ENCODE peak calls at places on chromosome 22, in eight cellular contexts. Y is endothelial cell; A is GM23338; D is H4; E is small intestine; C is CD8-positive, alpha-beta memory T cell; Q is RWPE1; Z is EL. K is an unnamed sample.

GRCh38 chr22:48663297-48663696 is 1164.4 kb downstream of the BRD1 start:
- DNase-seq in E (peak; percentile 40), D (no peak), A (peak; percentile 23), C (no peak), Y (no peak), Z (no peak), Q (no peak), K (peak; percentile 26)

GRCh38 chr22:44133901-44134511 is 46.7 kb upstream of the PARVG start:
- DNase-seq in Q (no peak), Z (no peak), E (peak; percentile 3), C (no peak), Y (no peak), A (no peak), D (no peak), K (no peak)

GRCh38 chr22:37187891-37188761 is at the start of gene C1QTNF6:
- DNase-seq in A (peak; percentile 79), Z (peak; percentile 72), E (no peak), Q (peak; percentile 26), C (peak; percentile 43), D (peak; percentile 44), Y (peak; percentile 55), K (no peak)

GRCh38 chr22:40289991-40290459 is 56.3 kb upstream of the ADSL start:
- DNase-seq in Q (no peak), Y (no peak), Z (no peak), A (no peak), D (no peak), E (peak; percentile 40), C (peak; percentile 81), K (peak; percentile 84)

GRCh38 chr22:19959043-19959586 is 17.5 kb upstream of the TXNRD2 start:
- DNase-seq in E (peak; percentile 56), Y (peak; percentile 89), Q (no peak), D (no peak), C (no peak), A (peak; percentile 99), Z (no peak), K (peak; percentile 89)

GRCh38 chr22:30408388-30409101 is 11.7 kb downstream of the SEC14L2 start:
- DNase-seq in Z (peak; percentile 92), A (no peak), Y (no peak), E (no peak), C (no peak), Q (no peak), D (peak; percentile 55), K (no peak)

GRCh38 chr22:35808377-35808776 is 90.7 kb downstream of the APOL5 start:
- DNase-seq in D (no peak), Z (no peak), Y (no peak), Q (no peak), C (no peak), A (no peak), E (no peak), K (no peak)

GRCh38 chr22:50481440-50482106 is at the start of gene ADM2:
- DNase-seq in D (no peak), Q (no peak), A (peak; percentile 87), Z (peak; percentile 39), Y (peak; percentile 36), C (peak; percentile 79), E (peak; percentile 43), K (no peak)

GRCh38 chr22:27881404-27881803 is 37.7 kb downstream of the PITPNB start:
- DNase-seq in C (no peak), Z (no peak), A (no peak), Q (no peak), D (peak; percentile 16), Y (no peak), E (no peak), K (no peak)

GRCh38 chr22:43642319-43642718 is 169.8 kb downstream of the EFCAB6 start:
- DNase-seq in D (no peak), E (no peak), C (no peak), Y (no peak), A (no peak), Z (no peak), Q (no peak), K (no peak)

GRCh38 chr22:17108256-17109112 is 12.7 kb downstream of the TMEM121B start:
- DNase-seq in A (no peak), Y (no peak), Z (no peak), C (no peak), D (no peak), E (no peak), Q (no peak), K (peak; percentile 83)

GRCh38 chr22:44554411-44554810 is 56.4 kb upstream of the RTL6 start:
- DNase-seq in Y (no peak), D (no peak), Z (no peak), A (no peak), Q (no peak), C (no peak), E (no peak), K (peak; percentile 22)

GRCh38 chr22:38423512-38424503 is 31.2 kb downstream of the KCNJ4 start:
- DNase-seq in Z (no peak), D (no peak), A (no peak), Q (no peak), C (no peak), E (peak; percentile 95), Y (no peak), K (no peak)

GRCh38 chr22:27238935-27239510 is 562.5 kb downstream of the MN1 start:
- DNase-seq in A (no peak), E (no peak), C (no peak), Y (no peak), D (peak; percentile 89), Z (peak; percentile 99), Q (peak; percentile 74), K (peak; percentile 78)

GRCh38 chr22:24418786-24419479 is 8.5 kb upstream of the ADORA2A start:
- DNase-seq in D (no peak), A (no peak), Y (no peak), Z (no peak), C (no peak), Q (no peak), E (no peak), K (peak; percentile 38)

GRCh38 chr22:35330258-35330861 is 30.7 kb downstream of the TOM1 start:
- DNase-seq in D (peak; percentile 35), Z (peak; percentile 92), C (peak; percentile 59), A (no peak), E (peak; percentile 29), Q (peak; percentile 49), Y (no peak), K (peak; percentile 87)

GRCh38 chr22:37739000-37739399 is 42.2 kb downstream of the TRIOBP start:
- DNase-seq in D (no peak), Q (no peak), A (no peak), E (no peak), Z (peak; percentile 43), C (no peak), Y (no peak), K (no peak)

GRCh38 chr22:40982482-40983385 is 31.6 kb downstream of the RBX1 start:
- DNase-seq in Y (no peak), D (no peak), Q (no peak), A (no peak), Z (no peak), E (no peak), C (no peak), K (peak; percentile 61)

GRCh38 chr22:30283342-30283741 is 6.0 kb downstream of the CASTOR1 start:
- DNase-seq in Y (no peak), D (no peak), E (no peak), C (no peak), Z (no peak), Q (no peak), A (no peak), K (peak; percentile 43)

GRCh38 chr22:25054943-25055511 is 102.5 kb downstream of the KIAA1671 start:
- DNase-seq in E (peak; percentile 86), A (no peak), Y (no peak), D (no peak), Z (no peak), Q (no peak), C (no peak), K (no peak)

GRCh38 chr22:49754674-49755590 is 72.7 kb downstream of the BRD1 start:
- DNase-seq in A (no peak), D (no peak), Z (no peak), Y (no peak), Q (no peak), E (no peak), C (no peak), K (no peak)

GRCh38 chr22:50298266-50298637 is 9.2 kb downstream of the PLXNB2 start:
- DNase-seq in A (no peak), E (no peak), Z (no peak), Y (no peak), Q (no peak), C (no peak), D (no peak), K (no peak)

GRCh38 chr22:38089474-38089851 is 5.5 kb upstream of the SLC16A8 start:
- DNase-seq in D (no peak), E (no peak), A (no peak), Q (no peak), Y (no peak), C (no peak), Z (no peak), K (no peak)

GRCh38 chr22:49623176-49623575 is 204.5 kb downstream of the BRD1 start:
- DNase-seq in D (no peak), Z (no peak), Q (no peak), E (no peak), Y (no peak), A (no peak), C (no peak), K (peak; percentile 68)

GRCh38 chr22:32206774-32207758 is 2.2 kb upstream of the RFPL2 start:
- DNase-seq in C (no peak), A (peak; percentile 86), Q (no peak), Y (peak; percentile 43), Z (peak; percentile 9), E (peak; percentile 80), D (peak; percentile 47), K (peak; percentile 65)

GRCh38 chr22:19759994-19760651 is 455 bp upstream of the TBX1 start:
- DNase-seq in A (peak; percentile 42), D (no peak), E (no peak), C (no peak), Y (no peak), Q (no peak), Z (no peak), K (peak; percentile 46)

GRCh38 chr22:24432059-24432853 is 4.9 kb downstream of the ADORA2A start:
- DNase-seq in A (no peak), E (peak; percentile 43), Q (peak; percentile 27), Y (no peak), Z (peak; percentile 33), D (no peak), C (peak; percentile 40), K (peak; percentile 79)

GRCh38 chr22:20607157-20607907 is 99.9 kb downstream of the MED15 start:
- DNase-seq in D (no peak), A (peak; percentile 27), E (peak; percentile 46), Q (no peak), Y (no peak), Z (no peak), C (no peak), K (peak; percentile 68)

GRCh38 chr22:43511276-43511910 is 99.6 kb downstream of the MPPED1 start:
- DNase-seq in Z (no peak), A (no peak), Y (no peak), Q (peak; percentile 55), D (no peak), C (no peak), E (no peak), K (peak; percentile 32)

GRCh38 chr22:45170001-45170466 is 6.3 kb downstream of the NUP50 start:
- DNase-seq in A (no peak), Z (peak; percentile 12), Y (no peak), E (no peak), C (no peak), D (no peak), Q (no peak), K (no peak)

GRCh38 chr22:35835998-35836691 is 118.5 kb downstream of the APOL5 start:
- DNase-seq in Q (peak; percentile 75), Z (peak; percentile 92), C (no peak), E (peak; percentile 80), A (peak; percentile 84), D (peak; percentile 85), Y (no peak), K (peak; percentile 32)

GRCh38 chr22:17910561-17911311 is 113.6 kb downstream of the MICAL3 start:
- DNase-seq in E (no peak), A (peak; percentile 68), Z (peak; percentile 92), Q (peak; percentile 49), C (no peak), D (peak; percentile 60), Y (peak; percentile 60), K (peak; percentile 50)

GRCh38 chr22:19149047-19149883 is 827 bp downstream of the GSC2 start:
- DNase-seq in A (peak; percentile 75), C (no peak), E (peak; percentile 8), Q (no peak), D (no peak), Z (peak; percentile 30), Y (no peak), K (peak; percentile 80)

GRCh38 chr22:20988573-20989322 is 6.7 kb downstream of the LZTR1 start:
- DNase-seq in D (no peak), Z (no peak), E (no peak), A (peak; percentile 39), C (no peak), Q (no peak), Y (no peak), K (no peak)